ENCODE peak calls at places on chromosomes 3 and 15, in nine cellular contexts. T is stimulated activated CD4-positive, alpha-beta T cell treated with anti-CD3 and anti-CD28 coated beads, Interleukin-1b, Interleukin-23, amount 100 ng/mL, for 1 hour; W is NCI-H1092 treated with DMSO at 0.1 percent for 48 hours; J is SW480; S is mesothelial cell of epicardium; K is T-helper 17 cell; O is GM23338; Y is activated naive CD8-positive, alpha-beta T cell treated with anti-CD3 and anti-CD28 coated beads, Interleukin-2, amount 50 U/mL, for 24 hours; Q is fibroblast of the aortic adventitia. F is an unnamed sample.

GRCh38 chr3:56787784-56788256 is 13.9 kb downstream of the ARHGEF3 start:
- DNase-seq in T (no peak), W (no peak), J (no peak), S (no peak), K (no peak), O (no peak), Y (no peak), Q (no peak), F (no peak)

GRCh38 chr15:39149636-39150035 is 431.2 kb upstream of the THBS1 start:
- DNase-seq in T (no peak), W (no peak), J (no peak), S (no peak), K (no peak), O (no peak), Y (no peak), Q (no peak), F (no peak)

GRCh38 chr15:71638876-71639275 is 171.5 kb upstream of the NR2E3 start:
- DNase-seq in T (no peak), W (no peak), J (no peak), S (no peak), K (no peak), O (no peak), Y (no peak), Q (no peak), F (no peak)

GRCh38 chr15:63338170-63338569 is 43.5 kb downstream of the CA12 start:
- DNase-seq in T (no peak), W (no peak), J (no peak), S (no peak), K (no peak), O (no peak), Y (no peak), Q (peak), F (no peak)

GRCh38 chr3:21377366-21377765 is 373.6 kb downstream of the ZNF385D start:
- DNase-seq in T (no peak), W (no peak), J (no peak), S (no peak), K (no peak), O (no peak), Y (no peak), Q (peak), F (no peak)

GRCh38 chr3:123123716-123124616 is 57.1 kb downstream of the PDIA5 start:
- DNase-seq in T (no peak), W (no peak), J (no peak), S (no peak), K (no peak), O (no peak), Y (no peak), Q (no peak), F (no peak)

GRCh38 chr15:43648649-43649429 is at the start of gene CATSPER2:
- DNase-seq in T (no peak), W (no peak), J (no peak), S (no peak), K (no peak), O (peak), Y (no peak), Q (no peak), F (no peak)

GRCh38 chr3:13547591-13548371 is 1.1 kb upstream of the FBLN2 start:
- DNase-seq in T (no peak), W (no peak), J (no peak), S (no peak), K (no peak), O (peak), Y (no peak), Q (no peak), F (no peak)

GRCh38 chr15:53978248-53978906 is at the start of gene UNC13C:
- DNase-seq in T (no peak), W (peak), J (no peak), S (peak), K (no peak), O (peak), Y (no peak), Q (peak), F (peak)

GRCh38 chr3:53056442-53056841 is 10.6 kb upstream of the SFMBT1 start:
- DNase-seq in T (no peak), W (no peak), J (peak), S (no peak), K (no peak), O (peak), Y (no peak), Q (no peak), F (no peak)

GRCh38 chr3:14144423-14145075 is 19.7 kb downstream of the TMEM43 start:
- DNase-seq in T (no peak), W (peak), J (peak), S (no peak), K (peak), O (peak), Y (peak), Q (peak), F (peak)

GRCh38 chr15:40244961-40245523 is 6.2 kb downstream of the PAK6 start:
- DNase-seq in T (no peak), W (no peak), J (no peak), S (no peak), K (no peak), O (peak), Y (no peak), Q (no peak), F (peak)

GRCh38 chr15:34793071-34793470 is 2.3 kb downstream of the ACTC1 start:
- DNase-seq in T (no peak), W (no peak), J (no peak), S (no peak), K (no peak), O (no peak), Y (no peak), Q (no peak), F (no peak)

GRCh38 chr15:45378149-45378912 is at the start of gene GATM:
- DNase-seq in T (peak), W (peak), J (peak), S (peak), K (no peak), O (peak), Y (peak), Q (peak), F (peak)

GRCh38 chr15:34719883-34720148 is 35.0 kb downstream of the GJD2 start:
- DNase-seq in T (no peak), W (no peak), J (no peak), S (no peak), K (no peak), O (no peak), Y (no peak), Q (no peak), F (no peak)

GRCh38 chr3:45365060-45365459 is 23.3 kb upstream of the LARS2 start:
- DNase-seq in T (no peak), W (no peak), J (no peak), S (no peak), K (no peak), O (no peak), Y (no peak), Q (no peak), F (no peak)

GRCh38 chr3:81393251-81393650 is 368.2 kb downstream of the GBE1 start:
- DNase-seq in T (no peak), W (no peak), J (no peak), S (no peak), K (no peak), O (no peak), Y (no peak), Q (no peak), F (no peak)

GRCh38 chr3:158920375-158920774 is 118.5 kb downstream of the MFSD1 start:
- DNase-seq in T (no peak), W (no peak), J (no peak), S (no peak), K (no peak), O (no peak), Y (no peak), Q (no peak), F (no peak)

GRCh38 chr3:119637679-119638525 is 22.5 kb downstream of the POPDC2 start:
- DNase-seq in T (no peak), W (no peak), J (no peak), S (no peak), K (no peak), O (no peak), Y (no peak), Q (peak), F (no peak)

GRCh38 chr15:63288778-63289378 is 11.5 kb downstream of the APH1B start:
- DNase-seq in T (no peak), W (peak), J (peak), S (no peak), K (no peak), O (peak), Y (no peak), Q (peak), F (no peak)

GRCh38 chr3:10242182-10243065 is 5.8 kb upstream of the TATDN2 start:
- DNase-seq in T (no peak), W (no peak), J (peak), S (no peak), K (peak), O (no peak), Y (peak), Q (no peak), F (peak)

GRCh38 chr15:43168192-43169107 is 16.8 kb upstream of the CCNDBP1 start:
- DNase-seq in T (no peak), W (no peak), J (no peak), S (no peak), K (no peak), O (peak), Y (no peak), Q (peak), F (peak)

GRCh38 chr3:171788546-171789351 is 21.5 kb downstream of the PLD1 start:
- DNase-seq in T (no peak), W (no peak), J (peak), S (no peak), K (no peak), O (no peak), Y (no peak), Q (peak), F (no peak)

GRCh38 chr15:55588070-55588817 is at the start of gene PYGO1:
- DNase-seq in T (no peak), W (peak), J (peak), S (peak), K (peak), O (peak), Y (peak), Q (peak), F (peak)

GRCh38 chr3:186772281-186772885 is 11.0 kb upstream of the EIF4A2 start:
- DNase-seq in T (no peak), W (peak), J (no peak), S (no peak), K (no peak), O (peak), Y (peak), Q (peak), F (no peak)

GRCh38 chr15:31274496-31275330 is 51.9 kb upstream of the KLF13 start:
- DNase-seq in T (no peak), W (no peak), J (no peak), S (no peak), K (no peak), O (no peak), Y (no peak), Q (no peak), F (no peak)

GRCh38 chr3:178085817-178086123 is 450.5 kb upstream of the KCNMB2 start:
- DNase-seq in T (no peak), W (no peak), J (no peak), S (no peak), K (no peak), O (no peak), Y (no peak), Q (no peak), F (no peak)

GRCh38 chr3:157282261-157283191 is 122.6 kb upstream of the CCNL1 start:
- DNase-seq in T (no peak), W (no peak), J (no peak), S (no peak), K (no peak), O (no peak), Y (no peak), Q (peak), F (peak)

GRCh38 chr3:188594137-188594536 is 440.2 kb downstream of the LPP start:
- DNase-seq in T (no peak), W (no peak), J (no peak), S (no peak), K (no peak), O (peak), Y (no peak), Q (peak), F (no peak)

GRCh38 chr3:97930018-97930417 is 42.2 kb downstream of the RIOX2 start:
- DNase-seq in T (no peak), W (no peak), J (no peak), S (no peak), K (no peak), O (no peak), Y (no peak), Q (no peak), F (no peak)

GRCh38 chr3:97232635-97233034 is 418.2 kb downstream of the EPHA6 start:
- DNase-seq in T (no peak), W (peak), J (no peak), S (peak), K (no peak), O (no peak), Y (no peak), Q (no peak), F (no peak)

GRCh38 chr3:85172001-85172400 is 213.2 kb downstream of the CADM2 start:
- DNase-seq in T (no peak), W (no peak), J (no peak), S (no peak), K (no peak), O (no peak), Y (no peak), Q (no peak), F (no peak)

GRCh38 chr15:31472636-31473383 is 146.2 kb downstream of the KLF13 start:
- DNase-seq in T (no peak), W (no peak), J (no peak), S (no peak), K (no peak), O (no peak), Y (peak), Q (peak), F (no peak)

GRCh38 chr3:191331443-191331842 is 1.1 kb upstream of the UTS2B start:
- DNase-seq in T (no peak), W (no peak), J (no peak), S (no peak), K (no peak), O (no peak), Y (no peak), Q (peak), F (no peak)

GRCh38 chr3:8937064-8938020 is 25.9 kb downstream of the RAD18 start:
- DNase-seq in T (no peak), W (no peak), J (peak), S (no peak), K (no peak), O (no peak), Y (no peak), Q (peak), F (no peak)

GRCh38 chr3:105837143-105837740 is 31.6 kb downstream of the CBLB start:
- DNase-seq in T (no peak), W (peak), J (no peak), S (no peak), K (no peak), O (no peak), Y (no peak), Q (no peak), F (no peak)

GRCh38 chr15:71127083-71127482 is 11.8 kb downstream of the THSD4 start:
- DNase-seq in T (no peak), W (no peak), J (no peak), S (no peak), K (no peak), O (no peak), Y (no peak), Q (no peak), F (no peak)

GRCh38 chr15:33146051-33146450 is 48.5 kb downstream of the FMN1 start:
- DNase-seq in T (no peak), W (no peak), J (no peak), S (no peak), K (no peak), O (no peak), Y (no peak), Q (no peak), F (no peak)

GRCh38 chr15:68808091-68808490 is 12.6 kb downstream of the ANP32A start:
- DNase-seq in T (no peak), W (no peak), J (no peak), S (no peak), K (no peak), O (no peak), Y (no peak), Q (no peak), F (no peak)